ENCODE peak calls at places on chromosomes 12 and 14, in five cellular contexts. H is activated T-cell treated with anti-CD3 and anti-CD28 coated beads, Interleukin-2, amount 50 U/mL, for 72 hours; U is AG08395; J is pons; A is naive thymus-derived CD4-positive, alpha-beta T cell. X is an unnamed sample.
A peak's percentile ranks its signal among the peaks of the same experiment; 100 is the strongest.

GRCh38 chr12:111410229-111411186 is 4.8 kb downstream of the SH2B3 start:
- DNase-seq in H (no peak), U (no peak), J (peak; percentile 46), A (no peak), X (no peak)

GRCh38 chr12:121009744-121010143 is 6.5 kb downstream of the C12orf43 start:
- DNase-seq in H (no peak), U (peak; percentile 39), J (no peak), A (no peak), X (no peak)

GRCh38 chr12:92533280-92533890 is 169.4 kb upstream of the PLEKHG7 start:
- DNase-seq in H (no peak), U (no peak), J (no peak), A (no peak), X (no peak)

GRCh38 chr12:9851927-9852326 is 17.2 kb downstream of the CLEC2B start:
- DNase-seq in H (no peak), U (no peak), J (no peak), A (no peak), X (no peak)

GRCh38 chr14:53218161-53218560 is 65.0 kb upstream of the DDHD1 start:
- DNase-seq in H (no peak), U (no peak), J (no peak), A (no peak), X (no peak)

GRCh38 chr14:104178279-104178678 is 39.9 kb downstream of the KIF26A start:
- DNase-seq in H (no peak), U (no peak), J (no peak), A (no peak), X (no peak)

GRCh38 chr12:6377667-6377994 is 2.3 kb upstream of the SCNN1A start:
- DNase-seq in H (no peak), U (no peak), J (no peak), A (no peak), X (no peak)

GRCh38 chr12:51997156-51997555 is 9.6 kb upstream of the TAMALIN start:
- DNase-seq in H (no peak), U (no peak), J (no peak), A (no peak), X (no peak)

GRCh38 chr14:87000071-87000470 is 992.9 kb downstream of the GALC start:
- DNase-seq in H (no peak), U (no peak), J (no peak), A (no peak), X (no peak)